ENCODE peak calls at places on chromosomes 11 and 22, in six cellular contexts. C is Calu3; A is activated CD4-positive, alpha-beta T cell treated with anti-CD3 and anti-CD28 coated beads for 4 hours; H is NCI-H2171; M is GM12891; N is astrocyte. F is an unnamed sample.

GRCh38 chr22:48945621-48946458 is 881.8 kb downstream of the BRD1 start:
- DNase-seq in C (no peak), H (no peak), M (no peak), A (no peak), N (no peak), F (no peak)

GRCh38 chr22:49643998-49644397 is 183.7 kb downstream of the BRD1 start:
- DNase-seq in H (no peak), C (no peak), N (no peak), M (no peak), A (no peak), F (no peak)

GRCh38 chr11:11810764-11811726 is 30.7 kb upstream of the USP47 start:
- DNase-seq in H (no peak), C (no peak), A (no peak), N (no peak), M (no peak), F (no peak)

GRCh38 chr11:28144808-28145207 is 36.6 kb downstream of the METTL15 start:
- DNase-seq in H (no peak), C (no peak), N (peak), M (no peak), A (no peak), F (no peak)

GRCh38 chr11:7088921-7089320 is at the start of gene RBMXL2:
- DNase-seq in M (no peak), A (no peak), C (no peak), N (no peak), H (no peak), F (no peak)

GRCh38 chr11:76284161-76284560 is 77.9 kb upstream of the WNT11 start:
- DNase-seq in C (no peak), N (no peak), A (no peak), H (no peak), M (no peak), F (no peak)

GRCh38 chr11:129723964-129724291 is 91.7 kb upstream of the TMEM45B start:
- DNase-seq in N (no peak), C (no peak), M (no peak), H (no peak), A (no peak), F (no peak)

GRCh38 chr11:422249-422656 is 7.5 kb upstream of the SIGIRR start:
- DNase-seq in N (no peak), M (no peak), C (no peak), H (no peak), A (no peak), F (no peak)

GRCh38 chr11:1748467-1749019 is 1.9 kb downstream of the IFITM10 start:
- DNase-seq in C (no peak), A (no peak), N (no peak), M (no peak), H (no peak), F (no peak)

GRCh38 chr22:38954414-38955043 is 2.9 kb upstream of the APOBEC3A start:
- DNase-seq in A (no peak), M (no peak), H (no peak), N (no peak), C (no peak), F (no peak)

GRCh38 chr11:125175166-125175565 is 10.6 kb downstream of the PKNOX2 start:
- DNase-seq in H (no peak), M (no peak), C (no peak), N (no peak), A (no peak), F (no peak)

GRCh38 chr22:20588843-20589581 is 81.6 kb downstream of the MED15 start:
- DNase-seq in A (no peak), N (no peak), M (no peak), C (no peak), H (no peak), F (no peak)

GRCh38 chr22:24433868-24434471 is 6.6 kb downstream of the ADORA2A start:
- DNase-seq in M (peak), N (peak), C (no peak), A (peak), H (no peak), F (peak)

GRCh38 chr11:61870429-61871039 is 20.8 kb downstream of the FADS3 start:
- DNase-seq in M (no peak), N (no peak), H (no peak), A (no peak), C (no peak), F (no peak)